ENCODE peak calls at places on chromosomes 11 and 22, in four cellular contexts. Y is mammary epithelial cell, G is MM.1S, I is pancreas. O is an unnamed sample.

GRCh38 chr11:11789735-11790369 is 51.9 kb upstream of the USP47 start:
- DNase-seq in G (no peak), Y (no peak), I (no peak), O (no peak)

GRCh38 chr22:28141614-28142013 is 222.6 kb upstream of the PITPNB start:
- DNase-seq in I (no peak), G (no peak), Y (peak), O (no peak)

GRCh38 chr11:64970731-64971151 is 1.2 kb downstream of the MAJIN start:
- DNase-seq in I (peak), Y (peak), G (no peak), O (no peak)

GRCh38 chr11:67268684-67269268 is 2.5 kb downstream of the GRK2 start:
- DNase-seq in I (no peak), G (no peak), Y (no peak), O (no peak)

GRCh38 chr22:18044548-18045271 is 20.3 kb upstream of the MICAL3 start:
- DNase-seq in G (no peak), Y (no peak), I (peak), O (no peak)

GRCh38 chr11:11717064-11717725 is 95.4 kb upstream of the GALNT18 start:
- DNase-seq in Y (peak), I (no peak), G (no peak), O (no peak)

GRCh38 chr22:45124176-45124857 is 39.4 kb upstream of the NUP50 start:
- DNase-seq in I (no peak), Y (no peak), G (no peak), O (no peak)

GRCh38 chr11:95711162-95711944 is 78.2 kb downstream of the FAM76B start:
- DNase-seq in I (no peak), G (no peak), Y (peak), O (no peak)

GRCh38 chr11:35009191-35009940 is 92.9 kb downstream of the PDHX start:
- DNase-seq in Y (peak), G (no peak), I (peak), O (no peak)

GRCh38 chr22:16651217-16651616 is 58.6 kb upstream of the CCT8L2 start:
- DNase-seq in Y (no peak), I (no peak), G (no peak), O (no peak)

GRCh38 chr22:38017272-38017920 is 33.0 kb upstream of the SOX10 start:
- DNase-seq in I (peak), G (no peak), Y (peak), O (no peak)

GRCh38 chr22:27866136-27867091 is 52.6 kb downstream of the PITPNB start:
- DNase-seq in I (no peak), G (no peak), Y (peak), O (no peak)

GRCh38 chr22:21837184-21837979 is 30.1 kb downstream of the MAPK1 start:
- DNase-seq in Y (peak), G (no peak), I (no peak), O (no peak)

GRCh38 chr22:20551805-20552449 is 44.5 kb downstream of the MED15 start:
- DNase-seq in G (no peak), Y (no peak), I (peak), O (no peak)

GRCh38 chr11:8168485-8169257 is at the start of gene RIC3:
- DNase-seq in G (no peak), I (peak), Y (peak), O (peak)

GRCh38 chr11:33737362-33737821 is 1.2 kb upstream of the CD59 start:
- DNase-seq in Y (no peak), G (no peak), I (no peak), O (no peak)

GRCh38 chr11:2302280-2302843 is 549 bp downstream of the TSPAN32 start:
- DNase-seq in G (no peak), I (no peak), Y (no peak), O (no peak)

GRCh38 chr11:22416462-22416861 is 78.3 kb downstream of the SLC17A6 start:
- DNase-seq in G (no peak), I (no peak), Y (peak), O (no peak)

GRCh38 chr11:100889758-100890157 is 202.7 kb downstream of the ARHGAP42 start:
- DNase-seq in Y (no peak), G (no peak), I (no peak), O (no peak)

GRCh38 chr11:129853508-129854228 is 38.0 kb downstream of the TMEM45B start:
- DNase-seq in I (peak), Y (peak), G (no peak), O (no peak)

GRCh38 chr11:288328-289144 is at the start of gene PGGHG:
- DNase-seq in Y (no peak), I (peak), G (peak), O (peak)

GRCh38 chr22:24592144-24592845 is 578 bp downstream of the LRRC75B start:
- DNase-seq in Y (no peak), G (no peak), I (no peak), O (peak)

GRCh38 chr11:46134540-46134939 is 13.3 kb upstream of the PHF21A start:
- DNase-seq in I (no peak), G (no peak), Y (no peak), O (no peak)

GRCh38 chr22:44724859-44725258 is 22.9 kb downstream of the PRR5 start:
- DNase-seq in G (no peak), I (no peak), Y (no peak), O (no peak)

GRCh38 chr22:36998620-36999351 is 20.5 kb downstream of the TST start:
- DNase-seq in I (no peak), Y (peak), G (no peak), O (no peak)

GRCh38 chr11:33635161-33635560 is 65.5 kb downstream of the C11orf91 start:
- DNase-seq in G (no peak), Y (peak), I (no peak), O (no peak)

GRCh38 chr22:42473484-42474193 is 41.4 kb upstream of the NFAM1 start:
- DNase-seq in Y (peak), I (no peak), G (peak), O (peak)

GRCh38 chr11:67354314-67355022 is 1.1 kb upstream of the POLD4 start:
- DNase-seq in Y (peak), I (peak), G (no peak), O (peak)

GRCh38 chr11:33742249-33742851 is 6.1 kb upstream of the CD59 start:
- DNase-seq in G (peak), I (no peak), Y (no peak), O (peak)

GRCh38 chr22:36913431-36914382 is at the start of gene CSF2RB:
- DNase-seq in G (peak), Y (no peak), I (no peak), O (peak)

GRCh38 chr22:32823024-32823730 is 21.7 kb downstream of the TIMP3 start:
- DNase-seq in I (peak), G (no peak), Y (no peak), O (no peak)
- TF ChIP-seq CTCF in I (peak), G (peak), Y (peak), O (peak)

DNA sequence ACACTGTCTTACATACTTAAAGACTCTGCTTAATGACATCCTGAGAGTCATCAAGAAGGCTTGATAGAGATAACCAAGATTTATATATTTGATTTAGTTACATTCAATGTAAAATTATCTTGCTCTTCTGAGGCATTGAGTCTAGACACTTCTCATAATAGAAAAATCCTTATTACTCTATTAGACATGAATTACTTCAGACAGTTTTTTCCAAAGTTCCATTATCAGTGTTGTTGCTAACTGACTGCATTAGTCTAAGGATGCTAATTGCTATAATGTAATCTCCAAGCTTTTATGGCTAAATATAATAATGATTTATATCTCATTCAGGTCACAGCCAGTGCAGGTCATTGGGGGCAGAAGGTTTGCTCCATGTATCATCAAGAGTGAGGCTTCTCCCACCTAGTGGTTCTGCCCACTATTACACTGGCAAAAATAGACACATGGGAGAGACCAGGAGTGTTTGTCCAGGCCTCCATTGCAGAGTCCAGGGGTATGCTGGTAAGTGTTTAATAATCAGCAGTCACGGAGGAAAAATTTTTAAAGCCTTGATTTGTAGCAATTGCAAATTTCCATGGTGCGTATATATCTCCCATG is 377.2 kb upstream of the DDI1 start:
- DNase-seq in Y (peak), G (no peak), I (no peak), O (no peak)
- TF ChIP-seq CTCF in Y (peak), G (no peak), I (no peak), O (no peak)

DNA sequence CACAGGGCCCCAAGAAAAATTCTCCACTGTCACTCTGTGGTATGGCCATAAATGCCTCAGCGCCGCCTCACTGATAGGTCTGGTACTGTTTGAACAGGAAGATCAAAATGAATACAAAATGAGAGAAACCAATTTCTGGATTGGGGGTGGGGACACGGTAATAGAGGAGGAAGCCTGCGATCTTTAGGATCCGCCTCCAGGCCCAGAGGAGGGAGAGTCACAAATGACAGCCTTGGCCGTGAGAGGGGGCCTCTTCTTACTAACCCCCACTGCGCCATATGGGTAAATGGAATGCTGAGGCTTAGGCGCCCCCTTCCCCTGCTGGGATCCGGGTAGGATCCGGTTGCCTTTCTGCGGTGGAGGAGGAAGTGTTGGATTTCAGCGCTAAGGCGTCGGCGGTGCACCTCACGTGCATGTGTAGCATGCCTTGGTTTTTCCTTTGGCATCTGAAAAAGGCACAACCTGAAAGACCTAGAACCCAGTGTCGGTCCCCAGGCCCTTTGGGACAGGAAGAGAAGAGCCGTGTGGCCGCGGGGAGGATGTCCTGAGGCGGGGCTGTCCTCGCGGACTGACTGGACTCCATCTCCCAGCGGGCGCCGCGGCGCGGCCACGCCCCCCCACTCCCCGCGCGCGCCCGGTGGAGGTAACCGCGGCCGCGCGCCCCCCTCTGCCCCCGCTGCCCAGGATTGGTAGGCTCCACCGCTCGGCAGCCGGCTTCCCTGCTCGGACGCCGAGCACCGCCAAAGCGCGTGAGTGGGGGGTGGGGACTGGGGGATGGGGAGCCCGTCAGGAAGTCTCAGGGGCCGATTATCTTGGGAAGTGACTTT is 718 bp upstream of the MADD start:
- DNase-seq in I (peak), Y (peak), G (peak), O (peak)
- TF ChIP-seq CTCF in I (no peak), Y (peak), G (no peak), O (no peak)

DNA sequence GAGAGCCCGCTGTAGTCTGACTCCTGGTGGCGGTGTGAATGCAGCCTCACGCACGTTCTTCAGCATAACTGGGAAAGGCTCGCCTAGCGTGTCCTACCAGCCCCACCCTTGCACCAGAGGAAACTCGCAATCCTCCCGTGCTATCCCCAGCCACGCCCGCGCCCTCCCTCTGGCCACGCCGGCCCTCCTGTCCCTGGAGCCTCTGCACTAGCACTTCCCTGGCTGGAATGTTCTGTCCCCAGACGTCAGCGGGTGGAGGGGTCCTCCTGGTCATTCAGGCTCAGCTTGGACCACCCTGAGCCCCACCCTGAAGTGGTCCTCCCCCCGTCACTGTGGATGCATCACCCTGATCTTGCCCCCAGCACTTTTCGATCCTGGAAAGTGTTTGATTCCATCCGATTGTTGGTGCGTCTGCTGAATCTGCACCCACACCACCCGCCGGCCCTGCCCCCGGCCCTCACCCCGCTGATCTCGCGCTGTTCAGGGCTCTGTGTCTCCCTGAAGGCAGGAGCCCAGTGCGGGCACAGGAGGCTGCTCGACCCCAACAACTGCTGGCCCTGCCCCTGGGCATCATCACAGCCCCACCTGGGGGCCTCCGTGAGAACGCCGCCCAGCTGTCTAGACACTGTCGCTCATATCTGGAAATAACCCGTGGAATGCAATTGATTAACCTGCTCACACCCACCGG is 437.0 kb downstream of the TBC1D22A start:
- DNase-seq in I (no peak), G (no peak), Y (no peak), O (no peak)
- TF ChIP-seq CTCF in I (no peak), G (no peak), Y (no peak), O (no peak)

DNA sequence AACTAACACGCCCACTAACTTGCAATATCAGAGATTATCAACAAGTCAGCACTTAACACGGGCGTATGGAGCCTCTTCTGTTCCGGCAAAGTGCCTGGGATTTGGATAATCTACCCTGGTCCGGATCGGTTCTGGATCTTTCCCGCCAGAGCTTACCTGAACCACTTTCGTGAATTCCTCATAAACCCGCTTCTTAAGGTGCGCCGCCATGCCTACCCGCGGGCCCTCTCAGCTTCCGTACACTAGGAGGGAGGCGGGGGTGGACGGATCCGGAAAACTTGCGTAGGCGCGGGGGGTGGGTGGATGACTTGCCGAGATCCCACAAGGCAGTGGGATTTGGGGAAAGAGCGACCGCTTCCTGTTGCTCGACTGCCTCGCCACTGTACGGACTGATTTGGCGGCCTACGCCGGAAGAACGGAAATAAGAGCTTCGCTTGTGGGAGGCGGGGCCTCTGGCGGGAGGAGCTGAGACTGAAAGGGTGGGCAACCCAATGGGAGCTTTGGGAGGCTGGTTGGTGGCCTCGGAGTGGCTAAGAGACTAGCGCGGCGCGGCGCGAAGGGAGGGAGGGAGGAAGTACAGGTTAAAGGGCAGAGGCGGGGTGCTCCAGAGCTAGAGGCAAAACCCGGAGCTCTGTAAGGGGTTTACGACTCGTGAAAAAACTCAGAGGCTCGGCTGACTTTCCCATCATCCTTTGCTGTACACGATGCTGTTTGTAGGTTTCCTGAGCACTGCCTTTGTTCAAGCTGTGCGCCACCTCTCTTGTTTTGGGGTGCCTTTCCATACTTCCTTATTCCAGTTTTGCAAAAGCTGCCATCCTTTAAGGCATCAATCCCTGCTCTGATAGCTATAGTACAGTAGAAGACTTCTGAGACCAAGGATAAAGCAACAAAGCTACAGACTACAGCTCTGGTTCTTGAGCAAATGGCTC is at the start of gene INTS4:
- DNase-seq in Y (peak), I (peak), G (peak), O (peak)
- TF ChIP-seq CTCF in Y (no peak), I (no peak), G (no peak), O (no peak)

GRCh38 chr11:109526061-109526460 is 104.1 kb downstream of the C11orf87 start:
- DNase-seq in G (no peak), I (no peak), Y (no peak), O (no peak)

GRCh38 chr11:109521571-109522086 is 99.6 kb downstream of the C11orf87 start:
- DNase-seq in G (no peak), Y (peak), I (no peak), O (no peak)

GRCh38 chr11:109522116-109522755 is 100.2 kb downstream of the C11orf87 start:
- DNase-seq in I (no peak), G (no peak), Y (no peak), O (no peak)

GRCh38 chr11:109527496-109527895 is 105.5 kb downstream of the C11orf87 start:
- DNase-seq in Y (no peak), G (peak), I (no peak), O (no peak)
- TF ChIP-seq CTCF in Y (no peak), G (no peak), I (no peak), O (no peak)